ENCODE peak calls at places on chromosomes 16 and 17, in four cellular contexts. M is GM23338, E is AG08395, J is cardiac muscle cell. Y is an unnamed sample.
A peak's percentile ranks its signal among the peaks of the same experiment; 100 is the strongest.

GRCh38 chr17:30271102-30271501 is 20.6 kb downstream of the BLMH start:
- DNase-seq in M (no peak), E (no peak), J (no peak), Y (no peak)

GRCh38 chr16:67521095-67521804 is 7.4 kb upstream of the RIPOR1 start:
- DNase-seq in M (peak; percentile 99), E (peak; percentile 95), J (peak; percentile 97), Y (peak; percentile 100)

GRCh38 chr17:48024149-48025039 is 13.2 kb downstream of the COPZ2 start:
- DNase-seq in M (peak; percentile 68), E (no peak), J (peak; percentile 43), Y (no peak)

GRCh38 chr17:68383443-68384321 is 73.6 kb downstream of the WIPI1 start:
- DNase-seq in M (no peak), E (peak; percentile 70), J (no peak), Y (no peak)

GRCh38 chr17:57957120-57957850 is 2.1 kb upstream of the CUEDC1 start:
- DNase-seq in M (no peak), E (no peak), J (no peak), Y (no peak)

GRCh38 chr16:83098536-83098935 is 471.8 kb downstream of the CDH13 start:
- DNase-seq in M (no peak), E (no peak), J (no peak), Y (no peak)

GRCh38 chr16:12096162-12096781 is 119.7 kb downstream of the SNX29 start:
- DNase-seq in M (no peak), E (peak; percentile 60), J (no peak), Y (no peak)

GRCh38 chr17:80031691-80032480 is 3.8 kb downstream of the TBC1D16 start:
- DNase-seq in M (no peak), E (no peak), J (no peak), Y (no peak)

GRCh38 chr16:88865310-88865709 is 1.1 kb downstream of the PABPN1L start:
- DNase-seq in M (no peak), E (no peak), J (no peak), Y (no peak)

GRCh38 chr16:81624718-81625543 is 154.2 kb upstream of the PLCG2 start:
- DNase-seq in M (no peak), E (no peak), J (no peak), Y (no peak)

GRCh38 chr17:44794699-44795413 is 35.2 kb downstream of the GJC1 start:
- DNase-seq in M (no peak), E (peak; percentile 74), J (no peak), Y (no peak)

GRCh38 chr16:51907680-51908079 is 639.3 kb downstream of the TOX3 start:
- DNase-seq in M (peak; percentile 5), E (no peak), J (no peak), Y (no peak)

GRCh38 chr17:32878211-32878610 is 1.3 kb upstream of the MYO1D start:
- DNase-seq in M (no peak), E (peak; percentile 74), J (no peak), Y (no peak)

GRCh38 chr16:11890231-11890630 is 25.5 kb downstream of the GSPT1 start:
- DNase-seq in M (no peak), E (no peak), J (no peak), Y (no peak)

GRCh38 chr17:49390548-49391324 is 23.9 kb downstream of the PHB1 start:
- DNase-seq in M (no peak), E (no peak), J (no peak), Y (no peak)

GRCh38 chr17:49108318-49108717 is 24.3 kb upstream of the B4GALNT2 start:
- DNase-seq in M (peak; percentile 44), E (peak; percentile 60), J (no peak), Y (no peak)

GRCh38 chr17:57999496-58000017 is 7.5 kb downstream of the SRSF1 start:
- DNase-seq in M (peak; percentile 89), E (peak; percentile 54), J (peak; percentile 75), Y (no peak)

GRCh38 chr17:51540151-51540550 is 279.8 kb downstream of the UTP18 start:
- DNase-seq in M (peak; percentile 5), E (no peak), J (no peak), Y (no peak)

Y was measured in endothelial cell.